ENCODE peak calls at places on chromosomes 11 and 22, in six cellular contexts. J is A549, W is GM12878, U is HepG2, K is K562, D is endothelial cell of umbilical vein. S is an unnamed sample.

GRCh38 chr11:90364527-90364926 is 141.7 kb upstream of the CHORDC1 start:
- DNase-seq in J (no peak), W (no peak), U (no peak), K (no peak), D (no peak), S (no peak)

GRCh38 chr11:12674936-12675696 is 895 bp downstream of the TEAD1 start:
- DNase-seq in J (no peak), W (no peak), U (no peak), K (peak; percentile 52), D (peak; percentile 46), S (no peak)

GRCh38 chr22:38115423-38116205 is 5.1 kb upstream of the BAIAP2L2 start:
- DNase-seq in J (no peak), W (no peak), U (no peak), K (no peak), D (no peak), S (no peak)

GRCh38 chr11:92920295-92920694 is 49.2 kb upstream of the MTNR1B start:
- DNase-seq in J (no peak), W (no peak), U (no peak), K (no peak), D (no peak), S (no peak)

GRCh38 chr11:86197448-86197847 is 47.1 kb upstream of the EED start:
- DNase-seq in J (no peak), W (no peak), U (no peak), K (no peak), D (no peak), S (peak; percentile 65)

GRCh38 chr11:103544874-103545273 is 435.6 kb downstream of the DYNC2H1 start:
- DNase-seq in J (no peak), W (no peak), U (no peak), K (no peak), D (no peak), S (no peak)

GRCh38 chr22:37082251-37082650 is 27.3 kb downstream of the TMPRSS6 start:
- DNase-seq in J (no peak), W (no peak), U (no peak), K (no peak), D (no peak), S (no peak)

GRCh38 chr11:29256580-29256979 is 760.2 kb downstream of the KCNA4 start:
- DNase-seq in J (no peak), W (no peak), U (no peak), K (no peak), D (no peak), S (no peak)

GRCh38 chr11:27699242-27699925 is 871 bp downstream of the BDNF start:
- DNase-seq in J (peak; percentile 73), W (no peak), U (no peak), K (no peak), D (peak; percentile 74), S (no peak)

GRCh38 chr11:114232400-114233070 is 63.7 kb upstream of the NNMT start:
- DNase-seq in J (no peak), W (no peak), U (no peak), K (no peak), D (no peak), S (no peak)

GRCh38 chr11:67381244-67381972 is 8.0 kb upstream of the CLCF1 start:
- DNase-seq in J (no peak), W (no peak), U (no peak), K (no peak), D (no peak), S (peak; percentile 86)

GRCh38 chr11:10906521-10906920 is 48.7 kb upstream of the ZBED5 start:
- DNase-seq in J (peak; percentile 61), W (no peak), U (no peak), K (no peak), D (peak; percentile 21), S (no peak)

GRCh38 chr11:2775626-2776350 is 76.0 kb upstream of the KCNQ1OT1 start:
- DNase-seq in J (no peak), W (no peak), U (no peak), K (no peak), D (no peak), S (no peak)
- TF ChIP-seq MYC in J (no peak), W (no peak), U (no peak), K (no peak), D (no peak), S (no peak)

DNA sequence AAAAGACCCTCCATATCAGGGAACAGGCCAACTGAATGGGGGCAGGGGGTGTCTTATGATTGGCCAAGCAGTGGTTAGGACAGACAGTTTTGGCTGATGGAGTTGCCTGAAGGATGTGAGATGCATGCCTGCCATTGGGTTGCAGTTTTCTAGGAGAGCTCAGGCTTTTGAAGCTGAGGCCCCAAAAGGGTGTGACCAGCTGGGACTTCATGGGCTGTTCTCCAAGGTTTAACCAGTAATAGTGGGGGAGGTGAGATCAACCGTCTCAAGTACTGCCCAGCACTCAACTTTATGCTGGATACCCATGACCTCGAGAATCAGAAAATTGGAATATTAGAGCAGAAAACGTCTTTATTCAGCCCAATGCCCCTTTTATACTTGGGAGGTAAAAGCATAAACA is 13.5 kb downstream of the DTX4 start:
- DNase-seq in J (no peak), W (no peak), U (no peak), K (no peak), D (no peak), S (no peak)
- TF ChIP-seq POLR2A in J (no peak), W (no peak), U (no peak), K (no peak), D (no peak), S (no peak)

GRCh38 chr11:24697722-24698121 is 200.9 kb downstream of the LUZP2 start:
- DNase-seq in J (no peak), W (no peak), U (no peak), K (no peak), D (peak; percentile 59), S (no peak)
- TF ChIP-seq MYC in J (no peak), W (no peak), U (no peak), K (no peak), D (no peak), S (no peak)

DNA sequence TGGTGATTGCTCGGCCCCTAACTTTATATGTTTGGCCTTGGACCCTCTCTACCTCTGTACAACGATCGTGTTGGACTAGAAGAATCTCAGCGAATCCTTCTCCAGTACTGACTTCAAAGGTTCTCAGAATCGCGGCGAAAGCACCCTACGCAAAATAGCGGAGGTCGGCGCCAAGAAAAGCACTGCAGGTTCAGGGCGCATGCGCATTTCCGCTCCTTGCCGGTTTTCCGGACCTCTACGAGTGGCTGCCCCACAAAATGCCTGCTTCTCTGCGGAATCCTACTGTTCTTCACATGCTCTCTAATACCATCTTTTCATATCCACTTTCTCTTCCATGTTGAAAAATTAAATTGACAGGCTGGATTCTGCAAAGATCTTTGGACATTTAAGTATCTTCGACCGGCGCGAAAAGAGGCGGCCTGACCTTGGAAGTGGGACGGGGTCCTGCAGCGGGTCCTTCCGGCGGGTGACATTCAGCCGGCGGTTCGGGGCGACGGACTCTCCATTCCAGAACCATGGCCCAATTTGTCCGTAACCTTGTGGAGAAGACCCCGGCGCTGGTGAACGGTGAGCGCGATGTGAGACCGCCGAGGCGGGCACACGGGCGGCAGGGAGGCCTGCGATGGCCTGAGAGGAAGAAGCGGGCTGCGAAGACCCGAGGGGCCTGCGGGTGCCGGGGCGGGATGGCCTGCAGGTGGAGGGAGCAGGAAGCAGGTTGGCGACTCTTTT is at the start of gene ATP5MG:
- DNase-seq in J (peak; percentile 87), W (peak; percentile 93), U (peak; percentile 82), K (peak; percentile 90), D (peak; percentile 97), S (peak; percentile 91)
- TF ChIP-seq POLR2A in J (peak; percentile 64), W (peak; percentile 84), U (peak; percentile 75), K (peak; percentile 84), D (peak; percentile 69), S (peak; percentile 83)

GRCh38 chr11:76071090-76071489 is 135.2 kb downstream of the WNT11 start:
- DNase-seq in J (no peak), W (no peak), U (no peak), K (no peak), D (no peak), S (no peak)
- TF ChIP-seq MYC in J (no peak), W (no peak), U (no peak), K (no peak), D (no peak), S (no peak)

DNA sequence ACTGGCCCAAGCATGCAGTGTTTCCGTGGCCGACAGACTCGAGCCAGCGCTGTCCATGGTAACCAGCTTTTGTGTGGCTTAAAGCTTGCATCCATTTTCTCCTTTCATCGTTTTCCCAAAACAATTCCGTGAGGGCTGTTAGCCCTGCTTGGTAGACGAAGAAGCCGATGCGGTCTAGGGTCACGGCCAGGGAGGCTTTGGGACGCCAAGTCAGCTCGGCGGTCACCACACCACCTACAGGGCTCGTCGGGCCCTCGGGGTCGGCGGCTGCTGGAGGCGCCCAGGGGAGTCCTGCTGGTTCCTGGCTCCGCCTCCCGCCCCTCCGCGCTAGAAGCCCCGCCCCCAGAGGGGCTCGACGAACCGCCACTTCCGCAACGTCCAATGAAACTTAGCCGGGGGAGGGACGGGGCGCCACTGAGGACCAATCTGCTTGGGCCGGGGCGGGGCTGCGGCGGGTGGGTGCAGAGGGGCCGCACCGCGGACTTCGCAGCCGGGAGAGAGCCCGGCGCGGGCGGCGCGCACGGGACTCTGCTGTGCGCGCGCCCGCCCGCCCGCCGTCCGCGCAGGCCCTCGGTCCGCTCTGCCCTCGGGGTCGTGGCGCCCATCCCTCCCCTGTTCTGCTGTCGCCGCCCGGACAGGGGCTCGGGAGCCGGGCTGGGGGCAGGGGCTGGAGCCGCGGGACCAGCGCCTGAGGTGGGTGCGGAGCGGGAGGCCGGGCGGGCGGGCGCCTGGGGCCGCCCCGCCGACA is at the start of gene TIGD3:
- DNase-seq in J (peak; percentile 93), W (peak; percentile 75), U (peak; percentile 92), K (peak; percentile 99), D (peak; percentile 98), S (peak; percentile 98)
- TF ChIP-seq POLR2A in J (peak; percentile 65), W (peak; percentile 84), U (peak; percentile 45), K (peak; percentile 42), D (peak; percentile 79), S (peak; percentile 50)